ENCODE peak calls at places on chromosomes 1 and 21, in six cellular contexts. D is right lobe of liver, T is heart left ventricle, J is adrenal gland, O is A549, F is H1. A is an unnamed sample.

GRCh38 chr1:157363660-157364140 is 188.6 kb downstream of the FCRL5 start:
- DNase-seq in D (no peak), T (no peak), J (peak; percentile 37), O (peak; percentile 53), F (peak; percentile 33), A (no peak)

GRCh38 chr1:60449876-60450275 is 376.3 kb upstream of the C1orf87 start:
- DNase-seq in D (no peak), T (no peak), J (no peak), O (no peak), F (no peak), A (no peak)

GRCh38 chr1:91876040-91876470 is 9.9 kb downstream of the TGFBR3 start:
- DNase-seq in D (no peak), T (no peak), J (no peak), O (no peak), F (no peak), A (peak; percentile 47)

GRCh38 chr1:99994496-99994895 is 24.7 kb downstream of the SLC35A3 start:
- DNase-seq in D (no peak), T (no peak), J (no peak), O (no peak), F (no peak), A (no peak)

GRCh38 chr1:182149411-182149965 is 88.0 kb upstream of the ZNF648 start:
- DNase-seq in D (no peak), T (peak; percentile 50), J (peak; percentile 40), O (no peak), F (no peak), A (no peak)

GRCh38 chr1:1910651-1911389 is 4.2 kb upstream of the CALML6 start:
- DNase-seq in D (peak; percentile 58), T (peak; percentile 22), J (peak; percentile 39), O (no peak), F (no peak), A (no peak)

GRCh38 chr1:186680031-186681012 is at the start of gene PTGS2:
- DNase-seq in D (peak; percentile 75), T (peak; percentile 76), J (peak; percentile 57), O (peak; percentile 84), F (peak; percentile 71), A (peak; percentile 42)

GRCh38 chr1:215607412-215607811 is 40.3 kb downstream of the KCTD3 start:
- DNase-seq in D (no peak), T (no peak), J (no peak), O (no peak), F (no peak), A (no peak)

GRCh38 chr1:244339776-244340175 is 111.9 kb downstream of the ADSS2 start:
- DNase-seq in D (no peak), T (no peak), J (no peak), O (no peak), F (no peak), A (no peak)

GRCh38 chr1:178262101-178262500 is 168.2 kb downstream of the RASAL2 start:
- DNase-seq in D (no peak), T (no peak), J (no peak), O (peak; percentile 46), F (no peak), A (no peak)

GRCh38 chr1:163897401-163898169 is 575.8 kb downstream of the NUF2 start:
- DNase-seq in D (no peak), T (peak; percentile 19), J (no peak), O (peak; percentile 7), F (no peak), A (no peak)

GRCh38 chr1:86504895-86505625 is 36.3 kb downstream of the CLCA1 start:
- DNase-seq in D (no peak), T (no peak), J (no peak), O (no peak), F (no peak), A (no peak)

GRCh38 chr1:47351305-47351704 is 17.7 kb downstream of the CMPK1 start:
- DNase-seq in D (no peak), T (no peak), J (no peak), O (no peak), F (no peak), A (no peak)

GRCh38 chr1:3618904-3619671 is 5.7 kb upstream of the TPRG1L start:
- DNase-seq in D (no peak), T (peak; percentile 68), J (peak; percentile 77), O (peak; percentile 72), F (no peak), A (peak; percentile 74)

GRCh38 chr1:156858959-156859522 is at the start of gene INSRR:
- DNase-seq in D (no peak), T (no peak), J (no peak), O (no peak), F (no peak), A (no peak)

GRCh38 chr1:11013160-11013531 is 692 bp downstream of the TARDBP start:
- DNase-seq in D (no peak), T (no peak), J (no peak), O (peak; percentile 33), F (no peak), A (no peak)

GRCh38 chr1:233520510-233521191 is 93.3 kb upstream of the KCNK1 start:
- DNase-seq in D (no peak), T (no peak), J (no peak), O (peak; percentile 55), F (no peak), A (no peak)

GRCh38 chr1:230288641-230289349 is 137.3 kb downstream of the PGBD5 start:
- DNase-seq in D (no peak), T (no peak), J (peak; percentile 14), O (no peak), F (no peak), A (no peak)

GRCh38 chr1:214864896-214865688 is 217.4 kb upstream of the KCNK2 start:
- DNase-seq in D (no peak), T (no peak), J (no peak), O (no peak), F (no peak), A (no peak)

GRCh38 chr1:167650266-167651160 is 20.5 kb downstream of the RCSD1 start:
- DNase-seq in D (no peak), T (peak; percentile 51), J (no peak), O (no peak), F (no peak), A (no peak)

GRCh38 chr1:19974822-19975416 is 4.5 kb downstream of the PLA2G2A start:
- DNase-seq in D (peak; percentile 67), T (peak; percentile 58), J (peak; percentile 72), O (peak; percentile 55), F (peak; percentile 34), A (peak; percentile 23)

GRCh38 chr1:228029281-228029680 is 22.5 kb downstream of the WNT3A start:
- DNase-seq in D (peak; percentile 42), T (no peak), J (peak; percentile 2), O (no peak), F (no peak), A (no peak)

GRCh38 chr1:228031276-228031995 is 24.6 kb downstream of the WNT3A start:
- DNase-seq in D (peak; percentile 27), T (no peak), J (peak; percentile 1), O (no peak), F (no peak), A (no peak)

GRCh38 chr1:228033376-228033775 is 26.6 kb downstream of the WNT3A start:
- DNase-seq in D (no peak), T (no peak), J (no peak), O (no peak), F (no peak), A (no peak)

GRCh38 chr1:228030451-228031201 is 23.8 kb downstream of the WNT3A start:
- DNase-seq in D (peak; percentile 37), T (no peak), J (peak; percentile 1), O (no peak), F (no peak), A (no peak)

DNA sequence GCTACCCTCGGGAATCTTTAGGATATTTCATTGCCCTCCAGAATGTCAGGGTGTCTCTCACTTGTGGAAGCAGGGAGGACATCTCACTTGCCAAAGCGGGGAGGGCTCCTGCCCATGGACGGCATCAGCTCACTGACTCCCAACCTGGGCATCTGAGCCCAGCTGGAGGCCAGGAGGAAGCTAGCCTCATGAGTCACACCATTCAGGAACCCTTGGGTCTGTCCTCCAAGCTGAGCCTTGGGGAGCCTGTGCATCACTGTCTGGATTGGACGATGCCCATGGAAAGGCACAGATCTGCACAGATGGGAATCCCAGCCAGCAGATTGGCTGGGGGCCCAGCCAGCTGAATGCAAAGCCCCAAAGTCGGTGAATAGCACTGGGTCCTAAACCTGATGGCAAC is 25.2 kb downstream of the WNT3A start:
- DNase-seq in D (no peak), T (no peak), J (peak; percentile 2), O (no peak), F (no peak), A (no peak)
- TF ChIP-seq POLR2A in D (no peak), T (no peak), J (no peak), O (no peak), F (no peak), A (no peak)

GRCh38 chr21:35406600-35406999 is 357.5 kb upstream of the RUNX1 start:
- DNase-seq in D (no peak), T (no peak), J (no peak), O (no peak), F (no peak), A (no peak)
- TF ChIP-seq POLR2A in D (no peak), T (no peak), J (no peak), O (no peak), F (no peak), A (no peak)

GRCh38 chr1:66373072-66373685 is 160.8 kb upstream of the SGIP1 start:
- DNase-seq in D (no peak), T (no peak), J (no peak), O (no peak), F (no peak), A (no peak)
- TF ChIP-seq POLR2A in D (no peak), T (no peak), J (no peak), O (no peak), F (no peak), A (no peak)

DNA sequence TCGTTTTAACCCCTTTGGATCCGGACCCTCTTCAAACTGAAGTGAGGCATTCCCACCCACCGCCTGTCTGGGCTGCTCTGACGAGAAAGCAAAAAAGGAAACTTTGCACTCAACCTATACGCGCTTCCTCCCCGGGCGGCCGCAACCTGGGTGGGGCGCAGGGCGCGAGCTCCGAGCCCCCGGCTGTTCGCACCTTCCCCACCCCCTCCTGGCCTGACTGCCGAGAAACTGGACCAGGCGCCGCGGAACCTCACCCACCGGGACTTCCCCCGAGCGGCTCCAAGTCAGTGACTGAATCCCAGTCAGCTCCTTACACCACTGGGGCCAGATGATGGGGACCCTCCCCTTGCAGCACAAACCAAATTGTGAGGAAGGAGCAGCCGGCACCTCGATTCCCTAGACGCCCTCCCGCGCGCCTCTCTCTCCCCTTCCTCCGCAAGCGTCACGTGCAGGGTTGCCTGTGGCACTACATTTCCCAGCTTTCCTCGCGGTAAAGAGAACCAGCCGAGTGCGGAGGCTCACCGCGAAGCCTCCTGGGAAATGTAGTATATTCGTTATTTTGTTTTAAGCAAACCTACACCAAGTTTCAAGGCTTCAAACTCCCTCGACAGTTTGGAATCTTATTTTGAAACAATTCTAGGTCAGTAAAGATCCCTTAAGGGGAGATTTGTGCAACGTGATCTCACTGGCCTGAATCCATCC is at the start of gene RAB29:
- DNase-seq in D (peak; percentile 83), T (peak; percentile 84), J (peak; percentile 79), O (peak; percentile 74), F (peak; percentile 38), A (peak; percentile 57)
- TF ChIP-seq POLR2A in D (peak; percentile 50), T (no peak), J (no peak), O (no peak), F (no peak), A (no peak)

GRCh38 chr1:111139956-111140679 is at the start of the genes CEPT1 and DRAM2:
- DNase-seq in D (peak; percentile 96), T (peak; percentile 98), J (peak; percentile 95), O (peak; percentile 71), F (peak; percentile 88), A (peak; percentile 78)
- TF ChIP-seq POLR2A in D (peak; percentile 73), T (no peak), J (peak; percentile 62), O (peak; percentile 60), F (peak; percentile 77), A (peak; percentile 82)